ENCODE peak calls at places on chromosomes 5 and 9, in nine cellular contexts. V is stimulated activated CD4-positive, alpha-beta T cell treated with anti-CD3 and anti-CD28 coated beads, Interleukin-2, amount 100 ng/mL, for 48 hours; R is stomach; T is MV-4-11; N is NCI-H1694; Z is effector CD4-positive, alpha-beta T cell; B is H4; W is vagina; Q is AG09319. X is an unnamed sample.
A peak's percentile ranks its signal among the peaks of the same experiment; 100 is the strongest.

GRCh38 chr5:131230406-131230805 is 33.4 kb upstream of the CDC42SE2 start:
- DNase-seq in B (no peak), W (no peak), Q (no peak), V (no peak), Z (no peak), T (peak; percentile 45), R (no peak), N (no peak), X (peak; percentile 68)

GRCh38 chr5:162990063-162990462 is 447.3 kb upstream of the CCNG1 start:
- DNase-seq in B (no peak), Q (no peak), W (no peak), R (no peak), V (no peak), Z (no peak), T (no peak), N (no peak), X (no peak)

GRCh38 chr9:84271004-84271886 is 69.3 kb downstream of the SLC28A3 start:
- DNase-seq in R (peak; percentile 36), Z (no peak), V (peak; percentile 32), N (no peak), Q (peak; percentile 16), T (no peak), W (no peak), B (no peak), X (no peak)

GRCh38 chr9:120542701-120543490 is 37.1 kb downstream of the CDK5RAP2 start:
- DNase-seq in Z (no peak), V (no peak), T (no peak), B (no peak), W (no peak), Q (no peak), N (no peak), R (no peak), X (no peak)

GRCh38 chr5:132389453-132390286 is 20.2 kb downstream of the SLC22A5 start:
- DNase-seq in B (peak; percentile 100), W (no peak), V (no peak), N (no peak), R (peak; percentile 60), Z (no peak), Q (peak; percentile 97), T (peak; percentile 33), X (no peak)

GRCh38 chr5:56814361-56814962 is 887 bp upstream of the MAP3K1 start:
- DNase-seq in Z (peak; percentile 33), R (peak; percentile 36), V (peak; percentile 41), N (no peak), T (no peak), Q (no peak), W (no peak), B (no peak), X (no peak)

GRCh38 chr5:1492757-1493156 is 31.0 kb downstream of the LPCAT1 start:
- DNase-seq in Q (no peak), Z (no peak), V (no peak), R (no peak), B (no peak), W (no peak), T (no peak), N (no peak), X (no peak)

GRCh38 chr9:98935064-98935463 is 8.6 kb upstream of the COL15A1 start:
- DNase-seq in T (no peak), N (no peak), Z (no peak), B (no peak), R (no peak), V (no peak), W (no peak), Q (no peak), X (peak; percentile 87)

GRCh38 chr5:124747770-124748686 is 1.6 kb upstream of the ZNF608 start:
- DNase-seq in N (peak; percentile 64), W (no peak), Z (no peak), B (peak; percentile 47), R (no peak), V (no peak), T (peak; percentile 74), Q (no peak), X (peak; percentile 1)

GRCh38 chr5:170585278-170585677 is 81.5 kb downstream of the KCNIP1 start:
- DNase-seq in W (no peak), R (no peak), V (no peak), Q (no peak), T (no peak), B (no peak), Z (no peak), N (no peak), X (no peak)

GRCh38 chr5:178384815-178385471 is 152.3 kb upstream of the PHYKPL start:
- DNase-seq in Z (no peak), Q (no peak), B (no peak), T (no peak), W (no peak), R (no peak), N (no peak), V (no peak), X (no peak)

GRCh38 chr5:15222156-15222555 is 277.8 kb upstream of the FBXL7 start:
- DNase-seq in V (no peak), Z (no peak), T (no peak), R (no peak), N (no peak), Q (no peak), W (no peak), B (no peak), X (no peak)

GRCh38 chr5:143515829-143516228 is 112.3 kb upstream of the NR3C1 start:
- DNase-seq in R (no peak), T (no peak), N (no peak), Q (peak; percentile 54), Z (no peak), B (no peak), W (no peak), V (no peak), X (no peak)

GRCh38 chr9:136820947-136821332 is 13.2 kb downstream of the RABL6 start:
- DNase-seq in B (no peak), Q (no peak), N (no peak), Z (no peak), R (no peak), W (no peak), V (no peak), T (no peak), X (no peak)

GRCh38 chr9:135502168-135502872 is 1.8 kb downstream of the MRPS2 start:
- DNase-seq in R (no peak), B (no peak), V (no peak), Z (no peak), Q (no peak), T (no peak), N (no peak), W (no peak), X (no peak)

GRCh38 chr9:135587658-135588057 is 26.1 kb downstream of the PAEP start:
- DNase-seq in N (no peak), Q (no peak), Z (no peak), W (no peak), R (no peak), V (no peak), T (no peak), B (no peak), X (no peak)

GRCh38 chr9:32424616-32425015 is 40.2 kb downstream of the ACO1 start:
- DNase-seq in B (peak; percentile 56), W (no peak), R (no peak), N (no peak), Z (no peak), Q (no peak), T (no peak), V (no peak), X (no peak)

GRCh38 chr9:119698535-119698934 is 329.3 kb upstream of the BRINP1 start:
- DNase-seq in N (no peak), Q (no peak), T (no peak), V (no peak), B (no peak), Z (no peak), R (no peak), W (no peak), X (no peak)

GRCh38 chr9:133711428-133712220 is 26.5 kb downstream of the SARDH start:
- DNase-seq in Q (no peak), V (no peak), B (no peak), Z (no peak), N (no peak), R (no peak), W (no peak), T (no peak), X (no peak)

GRCh38 chr9:114290561-114290986 is 32.3 kb upstream of the ORM1 start:
- DNase-seq in W (no peak), B (no peak), N (no peak), T (no peak), R (no peak), V (no peak), Q (no peak), Z (no peak), X (no peak)

GRCh38 chr9:87564111-87564510 is 66.4 kb downstream of the DAPK1 start:
- DNase-seq in Z (no peak), B (peak; percentile 90), N (no peak), Q (no peak), T (no peak), V (no peak), R (no peak), W (no peak), X (peak; percentile 14)

GRCh38 chr5:168611163-168611562 is 32.0 kb upstream of the PANK3 start:
- DNase-seq in B (no peak), V (no peak), Q (no peak), W (no peak), Z (no peak), R (no peak), N (no peak), T (no peak), X (no peak)

GRCh38 chr9:96515629-96516470 is 65.9 kb downstream of the HABP4 start:
- DNase-seq in B (no peak), Z (no peak), T (no peak), Q (no peak), V (no peak), W (no peak), N (no peak), R (no peak), X (no peak)

GRCh38 chr9:13845460-13845859 is 468.5 kb downstream of the NFIB start:
- DNase-seq in Z (no peak), W (no peak), T (peak; percentile 3), R (no peak), N (no peak), Q (no peak), V (no peak), B (no peak), X (peak; percentile 51)

X was measured in OCI-M1.